ENCODE peak calls at places on chromosomes 4 and X, in seven cellular contexts. One of them, this sample, is unnamed.
A peak's percentile ranks its signal among the peaks of the same experiment; 100 is the strongest.

GRCh38 chr4:85937507-85937906 is 422.3 kb downstream of the MAPK10 start:
- DNase-seq in SW480: no peak
- DNase-seq in tibial nerve: no peak
- DNase-seq in posterior vena cava: no peak
- DNase-seq in CD8-positive, alpha-beta T cell: no peak
- DNase-seq in type B pancreatic cell: no peak
- DNase-seq in bronchial epithelial cell: no peak
- DNase-seq in this sample: no peak

GRCh38 chr4:53193111-53193510 is 172.8 kb downstream of the SCFD2 start:
- DNase-seq in posterior vena cava: no peak
- DNase-seq in tibial nerve: no peak
- DNase-seq in SW480: no peak
- DNase-seq in type B pancreatic cell: no peak
- DNase-seq in bronchial epithelial cell: no peak
- DNase-seq in CD8-positive, alpha-beta T cell: no peak
- DNase-seq in this sample: no peak

GRCh38 chr4:46386570-46386969 is 3.4 kb downstream of the GABRA2 start:
- DNase-seq in bronchial epithelial cell: no peak
- DNase-seq in posterior vena cava: no peak
- DNase-seq in tibial nerve: no peak
- DNase-seq in CD8-positive, alpha-beta T cell: no peak
- DNase-seq in type B pancreatic cell: no peak
- DNase-seq in SW480: no peak
- DNase-seq in this sample: no peak

GRCh38 chr4:65416875-65417274 is 253.4 kb downstream of the EPHA5 start:
- DNase-seq in CD8-positive, alpha-beta T cell: no peak
- DNase-seq in posterior vena cava: no peak
- DNase-seq in bronchial epithelial cell: no peak
- DNase-seq in type B pancreatic cell: no peak
- DNase-seq in SW480: no peak
- DNase-seq in tibial nerve: no peak
- DNase-seq in this sample: no peak

GRCh38 chr4:48944252-48944651 is 37.7 kb upstream of the OCIAD2 start:
- DNase-seq in SW480: peak; percentile 76
- DNase-seq in posterior vena cava: no peak
- DNase-seq in tibial nerve: no peak
- DNase-seq in CD8-positive, alpha-beta T cell: no peak
- DNase-seq in bronchial epithelial cell: peak; percentile 96
- DNase-seq in type B pancreatic cell: no peak
- DNase-seq in this sample: no peak

GRCh38 chr4:3527101-3527913 is 4.9 kb downstream of the LRPAP1 start:
- DNase-seq in posterior vena cava: peak; percentile 48
- DNase-seq in tibial nerve: no peak
- DNase-seq in SW480: no peak
- DNase-seq in bronchial epithelial cell: no peak
- DNase-seq in type B pancreatic cell: no peak
- DNase-seq in CD8-positive, alpha-beta T cell: no peak
- DNase-seq in this sample: no peak

GRCh38 chr4:23171971-23172370 is 479.2 kb downstream of the GBA3 start:
- DNase-seq in type B pancreatic cell: no peak
- DNase-seq in bronchial epithelial cell: peak; percentile 27
- DNase-seq in tibial nerve: no peak
- DNase-seq in SW480: no peak
- DNase-seq in posterior vena cava: no peak
- DNase-seq in CD8-positive, alpha-beta T cell: no peak
- DNase-seq in this sample: no peak

GRCh38 chr4:119059221-119059620 is 76.4 kb upstream of the MYOZ2 start:
- DNase-seq in CD8-positive, alpha-beta T cell: no peak
- DNase-seq in SW480: no peak
- DNase-seq in tibial nerve: no peak
- DNase-seq in bronchial epithelial cell: no peak
- DNase-seq in type B pancreatic cell: no peak
- DNase-seq in posterior vena cava: no peak
- DNase-seq in this sample: no peak

GRCh38 chrX:40434947-40435346 is 145.8 kb upstream of the ATP6AP2 start:
- DNase-seq in bronchial epithelial cell: no peak
- DNase-seq in type B pancreatic cell: no peak
- DNase-seq in CD8-positive, alpha-beta T cell: no peak
- DNase-seq in SW480: no peak
- DNase-seq in tibial nerve: no peak
- DNase-seq in posterior vena cava: no peak
- DNase-seq in this sample: no peak

GRCh38 chr4:103354006-103354405 is 155.9 kb upstream of the CENPE start:
- DNase-seq in type B pancreatic cell: no peak
- DNase-seq in bronchial epithelial cell: no peak
- DNase-seq in tibial nerve: no peak
- DNase-seq in CD8-positive, alpha-beta T cell: no peak
- DNase-seq in posterior vena cava: no peak
- DNase-seq in SW480: no peak
- DNase-seq in this sample: no peak